ENCODE peak calls at places on chromosomes 11 and 22, in six cellular contexts. M, G, B, E, H and Y are unnamed samples.

GRCh38 chr22:34067031-34067430 is 146.8 kb upstream of the LARGE1 start:
- DNase-seq in B (no peak), H (no peak), E (no peak), M (no peak), G (no peak), Y (no peak)

GRCh38 chr11:45409587-45409986 is 123.4 kb upstream of the SYT13 start:
- DNase-seq in H (no peak), B (peak), G (no peak), M (no peak), E (no peak), Y (no peak)

GRCh38 chr11:9577032-9577431 is 3.6 kb downstream of the WEE1 start:
- DNase-seq in H (no peak), G (no peak), M (peak), B (no peak), E (no peak), Y (no peak)

GRCh38 chr11:120302001-120302805 is 22.9 kb upstream of the TLCD5 start:
- DNase-seq in H (peak), M (no peak), B (no peak), E (no peak), G (no peak), Y (no peak)

GRCh38 chr22:19325296-19325950 is 33.9 kb upstream of the CLTCL1 start:
- DNase-seq in M (no peak), H (peak), E (no peak), G (no peak), B (no peak), Y (no peak)

GRCh38 chr11:73198677-73199076 is 19.4 kb upstream of the P2RY2 start:
- DNase-seq in G (no peak), E (no peak), M (peak), H (no peak), B (peak), Y (no peak)

GRCh38 chr11:47270331-47271271 is 668 bp downstream of the MADD start:
- DNase-seq in E (peak), G (no peak), H (peak), M (peak), B (peak), Y (peak)

GRCh38 chr11:103633037-103633788 is 403.2 kb upstream of the DDI1 start:
- DNase-seq in H (no peak), G (no peak), M (peak), E (no peak), B (peak), Y (no peak)

GRCh38 chr11:15557831-15558230 is 443.1 kb downstream of the INSC start:
- DNase-seq in B (no peak), M (no peak), E (no peak), H (no peak), G (no peak), Y (no peak)

GRCh38 chr22:30290318-30290678 is 993 bp upstream of the CASTOR1 start:
- DNase-seq in E (no peak), G (no peak), H (no peak), M (peak), B (no peak), Y (no peak)

GRCh38 chr11:94400075-94400838 is 962 bp downstream of the GPR83 start:
- DNase-seq in G (no peak), M (peak), H (no peak), B (no peak), E (no peak), Y (no peak)

GRCh38 chr11:18775492-18776292 is 15.9 kb downstream of the PTPN5 start:
- DNase-seq in E (peak), B (peak), H (peak), G (peak), M (peak), Y (no peak)

GRCh38 chr22:30474683-30475424 is 3.0 kb upstream of the SEC14L3 start:
- DNase-seq in H (no peak), E (no peak), B (peak), M (no peak), G (no peak), Y (peak)

GRCh38 chr11:24900524-24900923 is 403.7 kb downstream of the LUZP2 start:
- DNase-seq in H (no peak), E (no peak), B (no peak), G (no peak), M (no peak), Y (no peak)

GRCh38 chr22:19292262-19293230 is 1.0 kb upstream of the CLTCL1 start:
- DNase-seq in E (peak), M (no peak), G (no peak), H (no peak), B (no peak), Y (no peak)

GRCh38 chr11:119602745-119603373 is 126.1 kb downstream of the NECTIN1 start:
- DNase-seq in G (no peak), M (no peak), B (no peak), H (no peak), E (no peak), Y (no peak)

GRCh38 chr11:67468509-67468834 is 579 bp downstream of the TMEM134 start:
- DNase-seq in G (no peak), H (no peak), B (no peak), E (no peak), M (no peak), Y (no peak)

GRCh38 chr11:1388763-1389102 is 1.0 kb upstream of the BRSK2 start:
- DNase-seq in E (no peak), B (no peak), M (no peak), G (no peak), H (no peak), Y (no peak)

GRCh38 chr22:36221799-36222751 is 17.3 kb downstream of the APOL2 start:
- DNase-seq in M (peak), B (peak), E (no peak), G (no peak), H (peak), Y (peak)

GRCh38 chr11:114430290-114430689 is 9.0 kb upstream of the REXO2 start:
- DNase-seq in G (no peak), M (no peak), E (no peak), H (no peak), B (no peak), Y (no peak)

GRCh38 chr11:30876656-30877371 is 290.7 kb upstream of the MPPED2 start:
- DNase-seq in G (no peak), E (no peak), B (peak), H (no peak), M (peak), Y (no peak)

GRCh38 chr11:44595006-44595405 is 29.5 kb downstream of the CD82 start:
- DNase-seq in E (no peak), B (no peak), M (no peak), G (no peak), H (no peak), Y (no peak)

GRCh38 chr11:68010058-68011041 is at the start of gene ALDH3B1:
- DNase-seq in H (peak), B (peak), E (peak), M (peak), G (peak), Y (no peak)

GRCh38 chr22:40666151-40666848 is 13.0 kb upstream of the MCHR1 start:
- DNase-seq in B (no peak), M (peak), E (peak), H (no peak), G (peak), Y (no peak)

GRCh38 chr11:119530503-119530902 is 107.5 kb upstream of the THY1 start:
- DNase-seq in G (no peak), E (no peak), B (no peak), M (no peak), H (no peak), Y (no peak)

GRCh38 chr11:118998822-118999221 is 884 bp downstream of the CENATAC start:
- DNase-seq in G (no peak), M (peak), E (peak), H (peak), B (peak), Y (no peak)

GRCh38 chr11:45922425-45923082 is at the start of gene LARGE2:
- DNase-seq in B (peak), H (peak), G (no peak), M (no peak), E (peak), Y (no peak)

GRCh38 chr22:48796295-48797015 is 1031.2 kb downstream of the BRD1 start:
- DNase-seq in B (peak), H (no peak), G (no peak), M (no peak), E (no peak), Y (no peak)

GRCh38 chr22:22926359-22927195 is 39.0 kb downstream of the IGLL5 start:
- DNase-seq in B (peak), G (peak), E (no peak), M (no peak), H (no peak), Y (no peak)
- H3K27ac ChIP-seq in B (no peak), G (no peak), E (no peak), M (no peak), H (no peak), Y (no peak)

DNA sequence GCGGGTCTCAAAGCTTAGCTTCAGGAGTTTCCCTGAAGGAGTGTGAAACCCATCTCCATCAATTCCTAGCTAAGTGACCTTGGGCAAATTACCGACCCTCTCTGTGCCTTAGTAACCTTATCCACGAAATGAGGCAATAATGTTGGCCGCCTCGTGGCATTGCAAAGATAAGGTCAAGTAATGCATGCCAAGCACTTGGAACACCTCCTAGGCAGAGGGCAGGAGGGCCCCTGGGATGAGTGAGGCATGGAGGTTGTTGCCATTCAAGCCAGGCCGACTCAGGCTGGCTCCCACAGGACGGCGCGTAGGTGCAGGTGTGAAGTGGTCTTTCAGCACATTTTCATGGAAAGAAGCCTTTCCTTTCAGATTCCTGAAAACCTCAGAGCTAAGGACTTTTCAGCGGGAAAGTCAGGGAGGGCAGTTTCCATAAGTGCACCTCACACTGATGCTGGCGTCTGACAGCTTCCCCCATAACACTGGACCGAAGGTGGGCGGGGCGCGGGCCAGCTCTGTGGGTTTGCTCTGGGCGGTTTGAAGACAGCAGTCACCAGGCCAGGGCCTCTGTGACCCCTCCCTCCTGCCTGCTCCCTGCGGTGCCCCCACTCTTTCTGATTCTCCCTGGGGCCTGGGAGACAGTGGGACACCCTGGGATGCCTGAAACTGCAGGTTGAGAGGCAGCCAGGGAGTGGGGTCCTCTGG is 25.2 kb downstream of the RPS6KA4 start:
- DNase-seq in M (no peak), H (no peak), G (no peak), E (peak), B (no peak), Y (no peak)
- H3K27ac ChIP-seq in M (no peak), H (no peak), G (no peak), E (no peak), B (no peak), Y (no peak)

GRCh38 chr22:21698430-21699329 is 32.9 kb downstream of the PPIL2 start:
- DNase-seq in H (no peak), G (no peak), B (peak), M (no peak), E (peak), Y (no peak)

GRCh38 chr22:21697021-21697771 is 31.4 kb downstream of the PPIL2 start:
- DNase-seq in G (no peak), B (no peak), M (no peak), E (no peak), H (no peak), Y (no peak)

GRCh38 chr22:21696115-21696514 is 30.3 kb downstream of the PPIL2 start:
- DNase-seq in E (no peak), B (no peak), H (no peak), G (no peak), M (no peak), Y (no peak)

GRCh38 chr22:21699643-21700042 is 33.8 kb downstream of the PPIL2 start:
- DNase-seq in G (no peak), B (no peak), H (no peak), M (no peak), E (no peak), Y (no peak)

DNA sequence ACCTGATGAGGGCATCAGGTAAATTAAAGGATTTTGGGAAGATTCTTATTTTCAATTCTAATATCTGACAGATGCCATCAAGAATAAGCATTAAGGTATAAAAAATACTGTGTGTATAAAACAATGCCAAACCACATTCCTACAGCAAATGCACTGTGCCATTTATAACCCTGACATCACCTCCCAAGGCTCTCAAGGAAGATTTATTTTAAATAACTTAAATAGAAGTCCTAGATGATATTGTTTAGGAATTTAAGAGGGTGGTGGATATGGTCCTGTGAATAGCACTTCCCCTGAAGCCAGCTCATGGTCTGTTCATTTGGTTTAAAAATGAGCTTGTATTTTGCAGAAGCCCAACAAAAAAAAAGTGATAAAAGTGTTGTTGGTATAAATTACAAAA is 32.1 kb downstream of the PPIL2 start:
- DNase-seq in B (no peak), H (no peak), E (no peak), G (no peak), M (no peak), Y (no peak)
- H3K27ac ChIP-seq in B (no peak), H (no peak), E (no peak), G (peak), M (no peak), Y (no peak)

DNA sequence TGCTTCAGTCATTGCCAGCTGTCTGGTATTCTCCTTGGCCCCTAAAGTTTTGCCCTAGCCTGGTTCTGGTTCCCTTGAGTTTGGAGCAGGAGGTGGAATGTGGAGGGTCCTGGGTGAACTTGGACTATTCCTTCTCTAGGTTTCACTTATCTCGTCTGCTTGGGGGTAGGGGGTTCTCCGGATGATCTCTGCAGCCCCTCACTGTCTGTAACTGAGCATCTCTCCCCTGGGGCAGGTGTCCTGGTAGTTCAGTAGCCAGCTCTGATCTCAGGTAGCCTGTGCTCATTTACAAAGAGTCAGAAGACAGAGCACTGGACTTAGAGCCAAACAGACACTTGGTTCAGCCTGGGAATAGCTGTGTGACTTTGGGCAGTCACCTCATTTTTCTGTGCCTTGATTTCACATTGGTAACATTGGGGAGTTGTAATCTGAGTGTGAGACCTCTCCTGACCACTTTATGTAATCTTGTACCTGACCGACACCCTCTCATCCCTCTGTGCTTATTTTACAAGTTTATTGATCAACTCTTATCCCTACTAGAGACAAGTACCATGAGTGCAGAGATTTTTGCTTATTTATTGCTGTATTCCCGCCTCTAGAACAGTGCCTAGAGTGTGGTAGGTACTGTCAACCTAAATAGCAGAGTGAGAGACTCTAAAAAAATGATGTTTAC is 804 bp downstream of the CCDC134 start:
- DNase-seq in B (no peak), M (no peak), H (no peak), E (no peak), G (peak), Y (no peak)
- H3K27ac ChIP-seq in B (no peak), M (no peak), H (peak), E (peak), G (no peak), Y (peak)

GRCh38 chr11:75105462-75105925 is 8.8 kb upstream of the OR2AT4 start:
- DNase-seq in G (no peak), B (peak), E (no peak), H (no peak), M (no peak), Y (no peak)
- H3K27ac ChIP-seq in G (no peak), B (no peak), E (no peak), H (no peak), M (no peak), Y (no peak)

GRCh38 chr22:26589367-26589844 is 526 bp downstream of the TPST2 start:
- DNase-seq in E (peak), B (peak), M (peak), G (peak), H (peak), Y (peak)
- H3K27ac ChIP-seq in E (peak), B (peak), M (peak), G (no peak), H (no peak), Y (peak)